ENCODE peak calls at places on chromosomes 12 and 14, in five cellular contexts. W is body of pancreas, S is amniotic stem cell, Q is lung, Y is NCI-H1694 treated with DMSO at 0.1 percent for 48 hours. O is an unnamed sample.
A peak's percentile ranks its signal among the peaks of the same experiment; 100 is the strongest.

GRCh38 chr14:52906141-52906601 is 44.7 kb downstream of the FERMT2 start:
- DNase-seq in Q (no peak), W (no peak), S (peak; percentile 76), Y (no peak), O (no peak)

GRCh38 chr12:24488091-24488596 is 460.8 kb downstream of the BCAT1 start:
- DNase-seq in Y (no peak), W (no peak), Q (no peak), S (no peak), O (no peak)

GRCh38 chr12:1644113-1644512 is 15.1 kb downstream of the WNT5B start:
- DNase-seq in W (no peak), Y (no peak), Q (no peak), S (no peak), O (no peak)

GRCh38 chr14:96204151-96205058 is at the start of gene BDKRB2:
- DNase-seq in Y (peak; percentile 80), Q (peak; percentile 70), S (peak; percentile 84), W (peak; percentile 89), O (no peak)

GRCh38 chr12:115201928-115202327 is 518.0 kb upstream of the TBX3 start:
- DNase-seq in Y (no peak), S (no peak), W (no peak), Q (no peak), O (no peak)

GRCh38 chr12:56120158-56120846 is 2.2 kb downstream of the ZC3H10 start:
- DNase-seq in S (no peak), Y (no peak), W (no peak), Q (no peak), O (no peak)

GRCh38 chr12:22682663-22683062 is 57.7 kb downstream of the ETNK1 start:
- DNase-seq in Y (no peak), W (no peak), Q (no peak), S (no peak), O (no peak)

GRCh38 chr14:100868621-100869370 is 34.7 kb downstream of the RTL1 start:
- DNase-seq in Q (no peak), Y (no peak), S (no peak), W (no peak), O (no peak)

GRCh38 chr14:101219896-101220703 is 316.6 kb upstream of the RTL1 start:
- DNase-seq in Q (no peak), S (no peak), Y (no peak), W (peak; percentile 10), O (no peak)

GRCh38 chr12:47397664-47398281 is 308.1 kb downstream of the RPAP3 start:
- DNase-seq in Y (no peak), W (no peak), Q (no peak), S (peak; percentile 58), O (no peak)

GRCh38 chr12:122129131-122129530 is 44.9 kb downstream of the IL31 start:
- DNase-seq in W (no peak), S (no peak), Q (no peak), Y (no peak), O (no peak)

GRCh38 chr14:103260629-103261124 is 73.4 kb upstream of the EIF5 start:
- DNase-seq in Y (no peak), S (no peak), Q (peak; percentile 42), W (peak; percentile 62), O (no peak)

GRCh38 chr12:121933522-121934317 is 15.3 kb downstream of the CFAP251 start:
- DNase-seq in Y (no peak), S (no peak), W (no peak), Q (peak; percentile 63), O (no peak)

GRCh38 chr12:16299403-16299802 is 21.9 kb upstream of the SLC15A5 start:
- DNase-seq in S (no peak), Q (no peak), Y (no peak), W (no peak), O (no peak)

GRCh38 chr12:50621435-50622304 is 116.9 kb downstream of the DIP2B start:
- DNase-seq in S (no peak), Y (no peak), W (peak; percentile 43), Q (no peak), O (no peak)

GRCh38 chr14:68580676-68581075 is 212.2 kb downstream of the ZFP36L1 start:
- DNase-seq in Q (no peak), W (no peak), Y (no peak), S (no peak), O (no peak)

GRCh38 chr14:92751819-92752218 is 3.4 kb upstream of the LGMN start:
- DNase-seq in Y (no peak), Q (no peak), W (no peak), S (no peak), O (no peak)

GRCh38 chr12:109309441-109310246 is 560 bp upstream of the FOXN4 start:
- DNase-seq in Y (no peak), Q (no peak), S (no peak), W (no peak), O (no peak)

GRCh38 chr14:63011609-63012008 is 33.6 kb downstream of the KCNH5 start:
- DNase-seq in Q (no peak), Y (no peak), W (no peak), S (no peak), O (no peak)

GRCh38 chr12:117148642-117149041 is 41.6 kb downstream of the FBXO21 start:
- DNase-seq in Y (no peak), W (no peak), S (no peak), Q (no peak), O (no peak)

GRCh38 chr12:59780605-59781135 is 184.8 kb downstream of the SLC16A7 start:
- DNase-seq in Y (no peak), S (no peak), W (no peak), Q (no peak), O (no peak)

GRCh38 chr14:92105845-92106094 is 612 bp downstream of the ATXN3 start:
- DNase-seq in Y (peak; percentile 59), Q (peak; percentile 51), W (peak; percentile 25), S (peak; percentile 23), O (no peak)

GRCh38 chr12:58588771-58589170 is 331.5 kb downstream of the LRIG3 start:
- DNase-seq in W (no peak), Q (no peak), S (no peak), Y (no peak), O (no peak)

GRCh38 chr12:32198555-32198954 is 91.9 kb downstream of the BICD1 start:
- DNase-seq in Q (no peak), Y (no peak), S (no peak), W (no peak), O (no peak)

GRCh38 chr14:74572829-74573360 is 39.1 kb downstream of the LTBP2 start:
- DNase-seq in Y (no peak), W (no peak), Q (no peak), S (no peak), O (no peak)

GRCh38 chr12:10304161-10304574 is 3.5 kb upstream of the KLRD1 start:
- DNase-seq in S (no peak), Y (no peak), W (no peak), Q (no peak), O (no peak)

GRCh38 chr12:111268738-111269572 is 99.9 kb downstream of the PHETA1 start:
- DNase-seq in Q (no peak), Y (no peak), S (no peak), W (no peak), O (no peak)

GRCh38 chr12:124359671-124360581 is 65.0 kb downstream of the RFLNA start:
- DNase-seq in W (peak; percentile 98), Y (peak; percentile 63), S (no peak), Q (peak; percentile 73), O (peak; percentile 25)

GRCh38 chr14:35867280-35867629 is 41.1 kb downstream of the BRMS1L start:
- DNase-seq in Q (no peak), Y (no peak), S (no peak), W (no peak), O (no peak)

O was measured in NCI-H1436 treated with DMSO at 0.1 percent for 48 hours.